ENCODE peak calls at places on chromosome 7, in six cellular contexts. J is mesendoderm, C is aorta, X is mesenchymal stem cell, B is GM23248, Y is heart left ventricle. K is an unnamed sample. For H3K4me1, the result is how much of the 10 kb centered on the place peaks cover.

GRCh38 chr7:141654551-141654950 is 47.4 kb downstream of the DENND11 start:
- DNase-seq in B (peak), C (peak), X (peak), J (peak), Y (peak), K (peak)

GRCh38 chr7:31940167-31940566 is 130.0 kb downstream of the PDE1C start:
- DNase-seq in Y (no peak), X (no peak), C (no peak), J (no peak), B (no peak), K (no peak)

GRCh38 chr7:7051221-7051877 is 131.0 kb upstream of the C1GALT1 start:
- DNase-seq in C (no peak), J (no peak), Y (no peak), B (peak), X (no peak), K (no peak)

GRCh38 chr7:101891936-101892640 is 74.7 kb downstream of the CUX1 start:
- DNase-seq in C (no peak), B (peak), J (no peak), X (no peak), Y (no peak), K (no peak)

GRCh38 chr7:155738652-155739537 is 73.4 kb downstream of the SHH start:
- DNase-seq in X (peak), B (peak), Y (peak), C (peak), J (peak), K (peak)

GRCh38 chr7:131941291-131941690 is 384.9 kb upstream of the PODXL start:
- DNase-seq in C (no peak), Y (no peak), B (no peak), J (no peak), X (no peak), K (no peak)

GRCh38 chr7:51229620-51230323 is 86.8 kb downstream of the COBL start:
- DNase-seq in J (no peak), X (no peak), C (no peak), Y (no peak), B (no peak), K (no peak)

GRCh38 chr7:66859794-66860645 is 61.0 kb upstream of the TMEM248 start:
- DNase-seq in C (no peak), X (peak), B (peak), J (peak), Y (no peak), K (no peak)

GRCh38 chr7:20005081-20005480 is 212.1 kb downstream of the MACC1 start:
- DNase-seq in X (no peak), B (no peak), Y (no peak), C (no peak), J (no peak), K (no peak)

GRCh38 chr7:152647-153046 is 39.7 kb upstream of the FAM20C start:
- DNase-seq in C (peak), Y (no peak), J (no peak), X (no peak), B (no peak), K (no peak)

GRCh38 chr7:19215421-19215820 is 70.2 kb upstream of the FERD3L start:
- DNase-seq in J (peak), B (peak), C (no peak), X (peak), Y (no peak), K (no peak)

GRCh38 chr7:12719978-12720377 is 32.5 kb downstream of the ARL4A start:
- DNase-seq in J (no peak), B (no peak), Y (no peak), C (no peak), X (no peak), K (no peak)

GRCh38 chr7:28488061-28488791 is 75.9 kb downstream of the CREB5 start:
- DNase-seq in C (no peak), B (no peak), Y (no peak), J (no peak), X (no peak), K (no peak)

GRCh38 chr7:51645707-51646298 is 329.2 kb upstream of the COBL start:
- DNase-seq in C (no peak), X (no peak), J (no peak), Y (no peak), B (no peak), K (no peak)

GRCh38 chr7:99720370-99721128 is 14.4 kb downstream of the CYP3A7 start:
- DNase-seq in J (no peak), Y (no peak), C (no peak), X (no peak), B (no peak), K (no peak)

GRCh38 chr7:120272896-120273475 is at the start of gene KCND2:
- DNase-seq in Y (no peak), C (peak), B (peak), X (peak), J (peak), K (no peak)

GRCh38 chr7:78129865-78130264 is 331.3 kb downstream of the PHTF2 start:
- DNase-seq in B (no peak), Y (no peak), X (no peak), C (no peak), J (no peak), K (no peak)

GRCh38 chr7:157684157-157684595 is 347.4 kb downstream of the DNAJB6 start:
- DNase-seq in Y (no peak), B (no peak), C (no peak), X (no peak), J (peak), K (no peak)

GRCh38 chr7:36852931-36853330 is 128.6 kb upstream of the AOAH start:
- DNase-seq in B (no peak), C (no peak), Y (no peak), J (no peak), X (no peak), K (no peak)

GRCh38 chr7:136509466-136509865 is 359.0 kb upstream of the CHRM2 start:
- DNase-seq in Y (no peak), B (no peak), X (no peak), C (no peak), J (no peak), K (no peak)

GRCh38 chr7:1255083-1255816 is 22.6 kb downstream of the UNCX start:
- DNase-seq in J (no peak), B (no peak), Y (no peak), X (no peak), C (no peak), K (no peak)

GRCh38 chr7:36116347-36117200 is 36.5 kb upstream of the EEPD1 start:
- DNase-seq in B (peak), Y (no peak), C (no peak), X (no peak), J (no peak), K (peak)

GRCh38 chr7:102833343-102833742 is 79.5 kb upstream of the LRRC17 start:
- DNase-seq in Y (no peak), J (no peak), B (no peak), X (no peak), C (no peak), K (no peak)

GRCh38 chr7:37916017-37916672 is 472 bp downstream of the SFRP4 start:
- DNase-seq in X (no peak), J (peak), Y (peak), B (no peak), C (peak), K (no peak)

GRCh38 chr7:30751696-30752273 is at the start of gene INMT:
- DNase-seq in J (no peak), X (peak), B (peak), C (peak), Y (peak), K (no peak)

GRCh38 chr7:122803323-122803722 is 82.9 kb downstream of the CADPS2 start:
- DNase-seq in C (no peak), Y (no peak), B (peak), J (peak), X (no peak), K (no peak)

GRCh38 chr7:155789001-155789725 is 23.1 kb downstream of the SHH start:
- DNase-seq in J (no peak), X (no peak), C (peak), Y (no peak), B (no peak), K (no peak)

GRCh38 chr7:11188529-11189310 is 215.0 kb downstream of the PHF14 start:
- DNase-seq in J (no peak), C (no peak), B (no peak), X (no peak), Y (no peak), K (no peak)

GRCh38 chr7:24129597-24129996 is 154.4 kb upstream of the NPY start:
- DNase-seq in Y (no peak), C (no peak), X (peak), B (peak), J (no peak), K (no peak)

GRCh38 chr7:128379900-128380806 is 18.7 kb upstream of the PRRT4 start:
- DNase-seq in B (no peak), Y (no peak), X (no peak), J (no peak), C (no peak), K (no peak)

GRCh38 chr7:37131855-37132254 is 316.8 kb downstream of the ELMO1 start:
- DNase-seq in J (no peak), B (no peak), X (no peak), Y (no peak), C (no peak), K (no peak)

GRCh38 chr7:32479574-32480200 is 10.5 kb downstream of the LSM5 start:
- DNase-seq in B (peak), C (no peak), X (peak), Y (no peak), J (peak), K (no peak)

GRCh38 chr7:81248420-81248819 is 329.6 kb upstream of the SEMA3C start:
- DNase-seq in B (no peak), X (no peak), C (no peak), J (no peak), Y (no peak), K (no peak)

GRCh38 chr7:28135296-28135695 is 45.3 kb downstream of the JAZF1 start:
- DNase-seq in B (no peak), Y (no peak), C (no peak), J (no peak), X (no peak), K (no peak)

GRCh38 chr7:28419717-28420116 is 7.4 kb downstream of the CREB5 start:
- DNase-seq in X (peak), J (no peak), C (no peak), Y (no peak), B (peak), K (no peak)

DNA sequence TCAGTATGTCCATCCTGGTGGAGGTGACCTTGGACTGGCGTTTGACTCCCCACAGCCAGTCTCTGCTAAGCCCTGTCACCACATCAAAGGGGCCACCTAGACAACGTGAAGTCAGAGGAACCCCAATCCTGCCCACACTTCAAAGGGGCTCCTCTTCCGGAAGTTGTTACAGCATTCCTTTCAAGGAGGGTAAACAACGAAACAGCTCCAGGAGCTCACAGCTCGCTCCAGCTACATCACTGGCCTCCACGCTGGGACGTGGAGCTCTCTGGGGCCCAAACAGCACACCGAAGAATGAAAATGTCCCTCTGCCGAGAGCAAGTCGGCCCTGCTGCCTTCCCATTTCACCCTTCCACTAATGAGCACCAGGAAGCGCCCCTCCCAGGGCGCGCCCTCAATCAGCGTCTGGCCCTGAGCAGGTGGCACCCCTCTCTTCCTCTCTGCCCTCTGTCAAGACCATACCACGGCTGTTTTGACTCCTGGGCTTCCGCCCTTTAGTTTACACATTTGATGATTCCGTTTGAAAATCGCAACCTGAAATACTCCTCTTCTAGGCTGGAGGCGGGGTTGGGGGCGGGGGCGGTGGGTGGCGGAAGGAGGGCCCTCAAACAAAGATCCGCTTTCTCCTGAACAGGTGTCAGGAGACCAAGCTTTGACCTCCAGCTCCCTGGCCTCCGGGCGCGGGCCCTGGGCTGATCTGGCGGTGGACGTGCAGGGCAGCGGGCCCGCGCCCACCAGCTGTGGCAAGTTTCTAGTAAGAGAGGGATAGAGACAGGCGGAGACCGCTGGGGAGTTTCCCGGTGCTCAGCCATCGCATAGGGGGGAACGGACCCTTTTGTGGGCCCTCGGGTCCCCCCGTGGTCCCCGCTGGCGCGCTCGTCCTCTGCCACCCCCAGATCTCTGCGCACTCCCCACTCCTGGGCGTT is 53.1 kb upstream of the KDM7A start:
- DNase-seq in J (peak), C (no peak), Y (no peak), B (no peak), X (no peak), K (peak)
- H3K27ac ChIP-seq in J (no peak), C (no peak), Y (no peak), B (no peak), X (no peak), K (peak)

DNA sequence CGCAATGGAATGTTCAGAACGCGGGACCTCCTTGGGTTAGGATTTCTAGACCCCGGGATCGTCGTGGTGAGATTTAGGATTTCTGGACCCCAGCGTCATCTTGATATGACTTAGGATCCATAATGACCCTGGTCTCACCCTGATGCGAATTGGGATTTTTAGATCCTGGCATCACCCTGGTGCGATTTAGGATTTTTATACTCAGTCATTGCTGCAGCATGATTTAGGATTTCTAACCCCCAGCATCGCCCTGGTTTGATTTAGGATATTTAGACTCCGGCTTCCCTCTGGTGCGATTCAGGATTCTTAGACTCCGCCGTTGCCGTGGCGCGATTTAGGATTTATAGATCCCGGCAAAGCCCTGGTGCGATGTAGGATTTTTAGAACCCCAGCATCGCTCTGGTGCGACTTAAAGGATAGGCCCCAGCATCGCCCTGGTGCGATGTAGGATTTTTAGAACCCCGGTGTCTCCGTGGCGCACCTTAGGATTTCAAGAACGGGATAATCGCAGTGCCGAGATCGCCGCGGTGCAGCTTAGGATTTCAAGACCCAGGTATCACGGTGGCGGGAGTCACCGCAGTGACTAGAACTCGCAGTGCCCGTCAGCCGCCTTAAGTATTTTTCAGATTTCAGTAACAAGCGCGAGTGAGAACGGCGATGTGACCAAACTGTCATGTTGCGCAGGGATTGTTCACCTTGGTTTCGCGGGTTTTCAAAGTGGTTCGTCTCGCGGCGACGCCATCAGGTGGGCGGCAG is 812 bp downstream of the MEST start:
- DNase-seq in Y (no peak), X (peak), B (peak), C (peak), J (no peak), K (no peak)
- H3K4me3 ChIP-seq in Y (peak), X (peak), B (peak), C (peak), J (peak), K (no peak)

DNA sequence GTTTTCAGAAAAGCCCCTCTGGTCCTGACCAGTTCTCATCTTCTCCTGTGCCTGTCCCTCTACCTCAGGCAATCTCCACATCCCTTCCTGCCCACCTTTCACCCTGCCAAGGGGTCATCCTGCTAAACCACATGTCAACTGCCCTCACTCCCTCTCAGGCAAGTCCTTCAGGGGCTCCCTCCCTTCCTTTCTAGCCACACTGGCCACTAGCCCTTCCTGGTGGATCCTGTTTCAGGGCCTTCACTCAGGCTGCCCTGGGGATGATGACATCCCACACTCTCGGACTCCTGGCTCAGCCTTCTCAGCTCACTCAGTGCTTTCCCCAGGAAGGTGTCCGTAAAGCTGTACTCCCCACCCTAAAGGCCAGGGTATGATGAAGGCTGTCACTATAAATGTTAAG is 13.4 kb downstream of the STEAP1B start:
- DNase-seq in B (no peak), Y (no peak), C (no peak), J (no peak), X (no peak), K (no peak)
- H3K4me1 ChIP-seq in B (under half), Y (under half), C (under half), J (under half), X (under half), K (under half)

GRCh38 chr7:110673148-110673547 is 417.8 kb upstream of the LRRN3 start:
- DNase-seq in Y (no peak), X (no peak), J (no peak), B (no peak), C (no peak), K (no peak)
- H3K27ac ChIP-seq in Y (no peak), X (no peak), J (no peak), B (no peak), C (no peak), K (no peak)

GRCh38 chr7:44121761-44122420 is 1.5 kb downstream of the POLD2 start:
- DNase-seq in X (no peak), B (no peak), J (no peak), C (no peak), Y (no peak), K (no peak)
- H3K4me3 ChIP-seq in X (peak), B (peak), J (no peak), C (no peak), Y (no peak), K (no peak)

GRCh38 chr7:40721344-40721949 is 586.6 kb downstream of the SUGCT start:
- DNase-seq in J (no peak), X (peak), Y (no peak), C (no peak), B (no peak), K (no peak)

GRCh38 chr7:40720401-40720800 is 585.6 kb downstream of the SUGCT start:
- DNase-seq in Y (no peak), C (no peak), J (no peak), B (peak), X (peak), K (no peak)

GRCh38 chr7:40726559-40726958 is 591.8 kb downstream of the SUGCT start:
- DNase-seq in B (no peak), C (no peak), Y (no peak), X (no peak), J (no peak), K (no peak)

DNA sequence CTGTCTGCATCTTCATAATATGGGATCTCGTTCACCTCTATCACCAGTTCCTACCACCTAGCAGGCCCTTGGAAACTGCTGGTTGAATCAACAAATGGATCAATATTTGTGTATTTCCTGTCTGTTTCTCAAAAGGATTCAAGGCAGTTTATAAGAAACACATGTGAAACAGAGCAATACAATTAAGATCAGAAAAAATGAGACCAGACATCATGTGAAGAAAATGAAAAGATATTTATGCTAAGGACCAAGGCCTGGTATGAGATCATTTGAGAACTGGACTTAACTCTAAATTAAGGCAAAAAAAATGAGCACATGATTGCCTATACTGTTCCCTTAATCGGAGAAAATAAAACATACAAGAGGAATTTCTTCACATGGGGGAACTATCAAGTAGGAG is 589.0 kb downstream of the SUGCT start:
- DNase-seq in C (no peak), B (no peak), X (no peak), Y (no peak), J (no peak), K (no peak)
- H3K4me1 ChIP-seq in C (under half), B (under half), X (under half), Y (under half), J (under half), K (under half)